ENCODE peak calls at places on chromosomes 11 and 22, in eight cellular contexts. One of them, this sample, is unnamed.

GRCh38 chr11:19881185-19881584 is 168.5 kb downstream of the NAV2 start:
- DNase-seq in NCI-H1436: no peak
- DNase-seq in foreskin keratinocyte: no peak
- DNase-seq in aorta: no peak
- DNase-seq in CD4-positive, CD25-positive, alpha-beta regulatory T cell: no peak
- DNase-seq in activated gamma-delta T cell treated with Interleukin-2 at 50 U/mL for 16 hours: no peak
- DNase-seq in effector memory CD4-positive, alpha-beta T cell: no peak
- DNase-seq in neural crest cell: no peak
- DNase-seq in this sample: no peak

GRCh38 chr22:22129387-22129786 is 115.2 kb upstream of the VPREB1 start:
- DNase-seq in aorta: no peak
- DNase-seq in neural crest cell: no peak
- DNase-seq in CD4-positive, CD25-positive, alpha-beta regulatory T cell: no peak
- DNase-seq in NCI-H1436: no peak
- DNase-seq in effector memory CD4-positive, alpha-beta T cell: no peak
- DNase-seq in foreskin keratinocyte: no peak
- DNase-seq in activated gamma-delta T cell treated with Interleukin-2 at 50 U/mL for 16 hours: no peak
- DNase-seq in this sample: no peak

GRCh38 chr11:8693555-8693954 is 11.0 kb downstream of the RPL27A start:
- DNase-seq in aorta: no peak
- DNase-seq in activated gamma-delta T cell treated with Interleukin-2 at 50 U/mL for 16 hours: no peak
- DNase-seq in effector memory CD4-positive, alpha-beta T cell: no peak
- DNase-seq in neural crest cell: no peak
- DNase-seq in CD4-positive, CD25-positive, alpha-beta regulatory T cell: no peak
- DNase-seq in NCI-H1436: no peak
- DNase-seq in foreskin keratinocyte: no peak
- DNase-seq in this sample: no peak

GRCh38 chr22:29636751-29637150 is 33.3 kb downstream of the NF2 start:
- DNase-seq in CD4-positive, CD25-positive, alpha-beta regulatory T cell: no peak
- DNase-seq in neural crest cell: no peak
- DNase-seq in effector memory CD4-positive, alpha-beta T cell: no peak
- DNase-seq in NCI-H1436: no peak
- DNase-seq in foreskin keratinocyte: no peak
- DNase-seq in aorta: no peak
- DNase-seq in activated gamma-delta T cell treated with Interleukin-2 at 50 U/mL for 16 hours: no peak
- DNase-seq in this sample: no peak

GRCh38 chr11:94524293-94524692 is 12.0 kb downstream of the C11orf97 start:
- DNase-seq in aorta: no peak
- DNase-seq in NCI-H1436: no peak
- DNase-seq in effector memory CD4-positive, alpha-beta T cell: no peak
- DNase-seq in CD4-positive, CD25-positive, alpha-beta regulatory T cell: no peak
- DNase-seq in foreskin keratinocyte: peak; percentile 64
- DNase-seq in neural crest cell: no peak
- DNase-seq in activated gamma-delta T cell treated with Interleukin-2 at 50 U/mL for 16 hours: no peak
- DNase-seq in this sample: no peak

GRCh38 chr11:32884770-32885384 is 7.7 kb upstream of the QSER1 start:
- DNase-seq in aorta: no peak
- DNase-seq in effector memory CD4-positive, alpha-beta T cell: no peak
- DNase-seq in NCI-H1436: no peak
- DNase-seq in neural crest cell: no peak
- DNase-seq in foreskin keratinocyte: no peak
- DNase-seq in activated gamma-delta T cell treated with Interleukin-2 at 50 U/mL for 16 hours: no peak
- DNase-seq in CD4-positive, CD25-positive, alpha-beta regulatory T cell: no peak
- DNase-seq in this sample: peak; percentile 35

GRCh38 chr11:64883575-64883974 is 5.2 kb upstream of the EHD1 start:
- DNase-seq in effector memory CD4-positive, alpha-beta T cell: no peak
- DNase-seq in CD4-positive, CD25-positive, alpha-beta regulatory T cell: no peak
- DNase-seq in aorta: no peak
- DNase-seq in foreskin keratinocyte: no peak
- DNase-seq in NCI-H1436: no peak
- DNase-seq in activated gamma-delta T cell treated with Interleukin-2 at 50 U/mL for 16 hours: no peak
- DNase-seq in neural crest cell: no peak
- DNase-seq in this sample: no peak

GRCh38 chr22:19265779-19266178 is 25.7 kb downstream of the CLTCL1 start:
- DNase-seq in NCI-H1436: no peak
- DNase-seq in foreskin keratinocyte: no peak
- DNase-seq in CD4-positive, CD25-positive, alpha-beta regulatory T cell: no peak
- DNase-seq in activated gamma-delta T cell treated with Interleukin-2 at 50 U/mL for 16 hours: no peak
- DNase-seq in aorta: no peak
- DNase-seq in neural crest cell: no peak
- DNase-seq in effector memory CD4-positive, alpha-beta T cell: no peak
- DNase-seq in this sample: no peak

GRCh38 chr11:131690776-131691557 is 320.6 kb downstream of the NTM start:
- DNase-seq in effector memory CD4-positive, alpha-beta T cell: no peak
- DNase-seq in neural crest cell: no peak
- DNase-seq in CD4-positive, CD25-positive, alpha-beta regulatory T cell: no peak
- DNase-seq in foreskin keratinocyte: no peak
- DNase-seq in aorta: no peak
- DNase-seq in NCI-H1436: no peak
- DNase-seq in activated gamma-delta T cell treated with Interleukin-2 at 50 U/mL for 16 hours: no peak
- DNase-seq in this sample: no peak

GRCh38 chr22:50018608-50019291 is 6.2 kb upstream of the IL17REL start:
- DNase-seq in effector memory CD4-positive, alpha-beta T cell: no peak
- DNase-seq in neural crest cell: no peak
- DNase-seq in NCI-H1436: no peak
- DNase-seq in CD4-positive, CD25-positive, alpha-beta regulatory T cell: no peak
- DNase-seq in aorta: peak; percentile 9
- DNase-seq in foreskin keratinocyte: no peak
- DNase-seq in activated gamma-delta T cell treated with Interleukin-2 at 50 U/mL for 16 hours: peak; percentile 26
- DNase-seq in this sample: no peak

GRCh38 chr11:10379022-10379421 is 74.1 kb downstream of the ADM start:
- DNase-seq in effector memory CD4-positive, alpha-beta T cell: no peak
- DNase-seq in neural crest cell: peak; percentile 21
- DNase-seq in aorta: no peak
- DNase-seq in foreskin keratinocyte: no peak
- DNase-seq in NCI-H1436: no peak
- DNase-seq in activated gamma-delta T cell treated with Interleukin-2 at 50 U/mL for 16 hours: no peak
- DNase-seq in CD4-positive, CD25-positive, alpha-beta regulatory T cell: no peak
- DNase-seq in this sample: no peak

GRCh38 chr22:17258015-17258827 is 39.0 kb upstream of the ADA2 start:
- DNase-seq in CD4-positive, CD25-positive, alpha-beta regulatory T cell: peak; percentile 9
- DNase-seq in neural crest cell: peak; percentile 44
- DNase-seq in foreskin keratinocyte: peak; percentile 20
- DNase-seq in effector memory CD4-positive, alpha-beta T cell: no peak
- DNase-seq in activated gamma-delta T cell treated with Interleukin-2 at 50 U/mL for 16 hours: peak; percentile 33
- DNase-seq in NCI-H1436: peak; percentile 87
- DNase-seq in aorta: no peak
- DNase-seq in this sample: peak; percentile 79

GRCh38 chr11:57458410-57459111 is 1.8 kb upstream of the RTN4RL2 start:
- DNase-seq in effector memory CD4-positive, alpha-beta T cell: peak; percentile 25
- DNase-seq in neural crest cell: peak; percentile 59
- DNase-seq in activated gamma-delta T cell treated with Interleukin-2 at 50 U/mL for 16 hours: peak; percentile 36
- DNase-seq in CD4-positive, CD25-positive, alpha-beta regulatory T cell: no peak
- DNase-seq in NCI-H1436: peak; percentile 9
- DNase-seq in foreskin keratinocyte: no peak
- DNase-seq in aorta: peak; percentile 89
- DNase-seq in this sample: peak; percentile 50

GRCh38 chr11:130882138-130882551 is 34.1 kb downstream of the SNX19 start:
- DNase-seq in activated gamma-delta T cell treated with Interleukin-2 at 50 U/mL for 16 hours: no peak
- DNase-seq in foreskin keratinocyte: no peak
- DNase-seq in neural crest cell: no peak
- DNase-seq in NCI-H1436: no peak
- DNase-seq in aorta: peak; percentile 83
- DNase-seq in CD4-positive, CD25-positive, alpha-beta regulatory T cell: no peak
- DNase-seq in effector memory CD4-positive, alpha-beta T cell: no peak
- DNase-seq in this sample: no peak

GRCh38 chr22:23511627-23512347 is 68.3 kb downstream of the IGLL1 start:
- DNase-seq in neural crest cell: no peak
- DNase-seq in CD4-positive, CD25-positive, alpha-beta regulatory T cell: no peak
- DNase-seq in foreskin keratinocyte: no peak
- DNase-seq in NCI-H1436: no peak
- DNase-seq in activated gamma-delta T cell treated with Interleukin-2 at 50 U/mL for 16 hours: no peak
- DNase-seq in effector memory CD4-positive, alpha-beta T cell: no peak
- DNase-seq in aorta: no peak
- DNase-seq in this sample: no peak

GRCh38 chr11:45246241-45246640 is 39.9 kb downstream of the SYT13 start:
- DNase-seq in activated gamma-delta T cell treated with Interleukin-2 at 50 U/mL for 16 hours: no peak
- DNase-seq in CD4-positive, CD25-positive, alpha-beta regulatory T cell: no peak
- DNase-seq in aorta: no peak
- DNase-seq in effector memory CD4-positive, alpha-beta T cell: no peak
- DNase-seq in NCI-H1436: no peak
- DNase-seq in neural crest cell: no peak
- DNase-seq in foreskin keratinocyte: no peak
- DNase-seq in this sample: no peak

GRCh38 chr22:50049299-50050195 is 8.6 kb downstream of the TTLL8 start:
- DNase-seq in CD4-positive, CD25-positive, alpha-beta regulatory T cell: no peak
- DNase-seq in aorta: peak; percentile 75
- DNase-seq in NCI-H1436: no peak
- DNase-seq in activated gamma-delta T cell treated with Interleukin-2 at 50 U/mL for 16 hours: no peak
- DNase-seq in foreskin keratinocyte: no peak
- DNase-seq in effector memory CD4-positive, alpha-beta T cell: no peak
- DNase-seq in neural crest cell: no peak
- DNase-seq in this sample: no peak

GRCh38 chr22:48574776-48575566 is 1252.7 kb downstream of the BRD1 start:
- DNase-seq in CD4-positive, CD25-positive, alpha-beta regulatory T cell: no peak
- DNase-seq in aorta: no peak
- DNase-seq in effector memory CD4-positive, alpha-beta T cell: no peak
- DNase-seq in NCI-H1436: peak; percentile 76
- DNase-seq in foreskin keratinocyte: no peak
- DNase-seq in activated gamma-delta T cell treated with Interleukin-2 at 50 U/mL for 16 hours: no peak
- DNase-seq in neural crest cell: peak; percentile 73
- DNase-seq in this sample: peak; percentile 9

GRCh38 chr11:106463796-106464201 is 386.3 kb downstream of the AASDHPPT start:
- DNase-seq in foreskin keratinocyte: no peak
- DNase-seq in neural crest cell: no peak
- DNase-seq in activated gamma-delta T cell treated with Interleukin-2 at 50 U/mL for 16 hours: no peak
- DNase-seq in aorta: no peak
- DNase-seq in CD4-positive, CD25-positive, alpha-beta regulatory T cell: no peak
- DNase-seq in NCI-H1436: no peak
- DNase-seq in effector memory CD4-positive, alpha-beta T cell: no peak
- DNase-seq in this sample: no peak

GRCh38 chr11:118908264-118908663 is 17.5 kb downstream of the BCL9L start:
- DNase-seq in CD4-positive, CD25-positive, alpha-beta regulatory T cell: no peak
- DNase-seq in foreskin keratinocyte: no peak
- DNase-seq in NCI-H1436: no peak
- DNase-seq in activated gamma-delta T cell treated with Interleukin-2 at 50 U/mL for 16 hours: no peak
- DNase-seq in aorta: no peak
- DNase-seq in effector memory CD4-positive, alpha-beta T cell: no peak
- DNase-seq in neural crest cell: no peak
- DNase-seq in this sample: no peak

GRCh38 chr11:6653055-6653454 is 2.6 kb downstream of the DCHS1 start:
- DNase-seq in aorta: no peak
- DNase-seq in neural crest cell: no peak
- DNase-seq in CD4-positive, CD25-positive, alpha-beta regulatory T cell: no peak
- DNase-seq in effector memory CD4-positive, alpha-beta T cell: no peak
- DNase-seq in activated gamma-delta T cell treated with Interleukin-2 at 50 U/mL for 16 hours: no peak
- DNase-seq in NCI-H1436: no peak
- DNase-seq in foreskin keratinocyte: no peak
- DNase-seq in this sample: no peak

GRCh38 chr11:17526326-17526725 is 17.9 kb downstream of the USH1C start:
- DNase-seq in foreskin keratinocyte: no peak
- DNase-seq in NCI-H1436: no peak
- DNase-seq in effector memory CD4-positive, alpha-beta T cell: no peak
- DNase-seq in activated gamma-delta T cell treated with Interleukin-2 at 50 U/mL for 16 hours: no peak
- DNase-seq in neural crest cell: no peak
- DNase-seq in CD4-positive, CD25-positive, alpha-beta regulatory T cell: no peak
- DNase-seq in aorta: no peak
- DNase-seq in this sample: no peak

GRCh38 chr11:104653011-104653806 is 245.1 kb downstream of the CASP12 start:
- DNase-seq in aorta: no peak
- DNase-seq in activated gamma-delta T cell treated with Interleukin-2 at 50 U/mL for 16 hours: no peak
- DNase-seq in NCI-H1436: no peak
- DNase-seq in neural crest cell: no peak
- DNase-seq in effector memory CD4-positive, alpha-beta T cell: no peak
- DNase-seq in foreskin keratinocyte: peak; percentile 11
- DNase-seq in CD4-positive, CD25-positive, alpha-beta regulatory T cell: no peak
- DNase-seq in this sample: peak; percentile 34

GRCh38 chr22:22464541-22465054 is 43.9 kb downstream of the ZNF280B start:
- DNase-seq in foreskin keratinocyte: no peak
- DNase-seq in NCI-H1436: no peak
- DNase-seq in CD4-positive, CD25-positive, alpha-beta regulatory T cell: no peak
- DNase-seq in activated gamma-delta T cell treated with Interleukin-2 at 50 U/mL for 16 hours: no peak
- DNase-seq in aorta: no peak
- DNase-seq in effector memory CD4-positive, alpha-beta T cell: no peak
- DNase-seq in neural crest cell: no peak
- DNase-seq in this sample: no peak

GRCh38 chr11:45543808-45544422 is 121.5 kb downstream of the CHST1 start:
- DNase-seq in activated gamma-delta T cell treated with Interleukin-2 at 50 U/mL for 16 hours: no peak
- DNase-seq in NCI-H1436: no peak
- DNase-seq in neural crest cell: peak; percentile 26
- DNase-seq in effector memory CD4-positive, alpha-beta T cell: no peak
- DNase-seq in CD4-positive, CD25-positive, alpha-beta regulatory T cell: no peak
- DNase-seq in aorta: no peak
- DNase-seq in foreskin keratinocyte: no peak
- DNase-seq in this sample: peak; percentile 62

GRCh38 chr22:19182472-19183157 is 4.1 kb upstream of the SLC25A1 start:
- DNase-seq in foreskin keratinocyte: no peak
- DNase-seq in CD4-positive, CD25-positive, alpha-beta regulatory T cell: no peak
- DNase-seq in activated gamma-delta T cell treated with Interleukin-2 at 50 U/mL for 16 hours: no peak
- DNase-seq in aorta: no peak
- DNase-seq in neural crest cell: no peak
- DNase-seq in NCI-H1436: no peak
- DNase-seq in effector memory CD4-positive, alpha-beta T cell: no peak
- DNase-seq in this sample: no peak

GRCh38 chr11:108472681-108473080 is 5.4 kb upstream of the C11orf65 start:
- DNase-seq in neural crest cell: no peak
- DNase-seq in foreskin keratinocyte: peak; percentile 16
- DNase-seq in aorta: no peak
- DNase-seq in activated gamma-delta T cell treated with Interleukin-2 at 50 U/mL for 16 hours: no peak
- DNase-seq in NCI-H1436: no peak
- DNase-seq in effector memory CD4-positive, alpha-beta T cell: no peak
- DNase-seq in CD4-positive, CD25-positive, alpha-beta regulatory T cell: no peak
- DNase-seq in this sample: no peak

GRCh38 chr11:99535819-99536218 is 515.1 kb downstream of the CNTN5 start:
- DNase-seq in aorta: no peak
- DNase-seq in NCI-H1436: no peak
- DNase-seq in effector memory CD4-positive, alpha-beta T cell: no peak
- DNase-seq in CD4-positive, CD25-positive, alpha-beta regulatory T cell: no peak
- DNase-seq in neural crest cell: no peak
- DNase-seq in foreskin keratinocyte: no peak
- DNase-seq in activated gamma-delta T cell treated with Interleukin-2 at 50 U/mL for 16 hours: no peak
- DNase-seq in this sample: no peak